ENCODE peak calls at places on chromosomes 2 and 18, in seven cellular contexts. F is GM06990, P is uterus, V is endodermal cell, U is IMR-90, I is psoas muscle, M is pancreas. X is an unnamed sample. For H3K36me3, the result is how much of the 10 kb centered on the place peaks cover.

GRCh38 chr2:85445316-85446295 is 27.1 kb downstream of the SH2D6 start:
- DNase-seq in F (no peak), P (peak), V (no peak), U (peak), I (peak), M (peak), X (peak)

GRCh38 chr2:167582619-167583018 is 664.8 kb downstream of the STK39 start:
- DNase-seq in F (no peak), P (no peak), V (no peak), U (no peak), I (no peak), M (no peak), X (no peak)

GRCh38 chr18:12639990-12640880 is 17.7 kb downstream of the SPIRE1 start:
- DNase-seq in F (no peak), P (no peak), V (no peak), U (peak), I (no peak), M (no peak), X (peak)

GRCh38 chr2:240469747-240470146 is 34.3 kb downstream of the GPC1 start:
- DNase-seq in F (no peak), P (peak), V (no peak), U (no peak), I (no peak), M (no peak), X (no peak)

GRCh38 chr2:15869396-15869795 is 71.0 kb upstream of the MYCN start:
- DNase-seq in F (no peak), P (no peak), V (no peak), U (no peak), I (no peak), M (no peak), X (no peak)

GRCh38 chr2:190339394-190339793 is 4.0 kb upstream of the INPP1 start:
- DNase-seq in F (no peak), P (no peak), V (no peak), U (no peak), I (no peak), M (no peak), X (no peak)

GRCh38 chr2:125543968-125544514 is 1111.9 kb upstream of the GYPC start:
- DNase-seq in F (no peak), P (no peak), V (no peak), U (no peak), I (no peak), M (no peak), X (no peak)

GRCh38 chr2:107635883-107636282 is 190.8 kb upstream of the RGPD4 start:
- DNase-seq in F (no peak), P (no peak), V (no peak), U (peak), I (no peak), M (no peak), X (no peak)

GRCh38 chr18:25144835-25145234 is 207.1 kb downstream of the ZNF521 start:
- DNase-seq in F (no peak), P (no peak), V (no peak), U (peak), I (no peak), M (no peak), X (peak)

GRCh38 chr2:108621087-108621559 is 86.9 kb downstream of the LIMS1 start:
- DNase-seq in F (peak), P (no peak), V (peak), U (peak), I (no peak), M (peak), X (no peak)

GRCh38 chr2:55720417-55720816 is 26.8 kb upstream of the PNPT1 start:
- DNase-seq in F (no peak), P (no peak), V (no peak), U (no peak), I (no peak), M (no peak), X (no peak)

GRCh38 chr2:207463433-207463832 is 66.3 kb upstream of the CREB1 start:
- DNase-seq in F (no peak), P (no peak), V (no peak), U (no peak), I (no peak), M (no peak), X (no peak)

GRCh38 chr2:13010283-13010682 is 293.5 kb downstream of the TRIB2 start:
- DNase-seq in F (no peak), P (no peak), V (no peak), U (no peak), I (no peak), M (no peak), X (no peak)

GRCh38 chr2:142290931-142291330 is 160.1 kb upstream of the LRP1B start:
- DNase-seq in F (no peak), P (no peak), V (no peak), U (no peak), I (no peak), M (no peak), X (peak)

GRCh38 chr2:95053543-95053942 is 28.0 kb downstream of the MAL start:
- DNase-seq in F (no peak), P (no peak), V (peak), U (no peak), I (peak), M (no peak), X (no peak)

GRCh38 chr18:80245781-80246655 is 1.3 kb downstream of the PARD6G start:
- DNase-seq in F (no peak), P (no peak), V (peak), U (no peak), I (no peak), M (no peak), X (peak)

GRCh38 chr18:37476182-37476581 is 89.4 kb downstream of the CELF4 start:
- DNase-seq in F (no peak), P (no peak), V (peak), U (peak), I (no peak), M (no peak), X (peak)

GRCh38 chr18:33231474-33232317 is 208.8 kb downstream of the CCDC178 start:
- DNase-seq in F (no peak), P (peak), V (peak), U (peak), I (peak), M (peak), X (peak)

GRCh38 chr2:120566331-120567035 is 169.2 kb upstream of the GLI2 start:
- DNase-seq in F (no peak), P (no peak), V (no peak), U (peak), I (peak), M (no peak), X (peak)

GRCh38 chr2:197674546-197674945 is 841 bp downstream of the RFTN2 start:
- DNase-seq in F (no peak), P (no peak), V (no peak), U (peak), I (no peak), M (no peak), X (peak)

GRCh38 chr2:204239756-204240155 is 303.2 kb downstream of the ICOS start:
- DNase-seq in F (no peak), P (no peak), V (no peak), U (no peak), I (no peak), M (no peak), X (no peak)

GRCh38 chr2:241112592-241112991 is 10.5 kb upstream of the MTERF4 start:
- DNase-seq in F (no peak), P (no peak), V (no peak), U (no peak), I (no peak), M (no peak), X (no peak)

GRCh38 chr2:109402180-109402579 is 211.6 kb downstream of the SEPTIN10 start:
- DNase-seq in F (no peak), P (no peak), V (no peak), U (no peak), I (no peak), M (no peak), X (no peak)

GRCh38 chr18:55559735-55560134 is 28.3 kb downstream of the TCF4 start:
- DNase-seq in F (no peak), P (no peak), V (no peak), U (no peak), I (no peak), M (no peak), X (no peak)

GRCh38 chr2:60958361-60958760 is 59.2 kb upstream of the PEX13 start:
- DNase-seq in F (no peak), P (no peak), V (no peak), U (peak), I (no peak), M (no peak), X (no peak)

GRCh38 chr18:50401888-50402287 is 27.0 kb downstream of the SKA1 start:
- DNase-seq in F (peak), P (no peak), V (peak), U (peak), I (peak), M (peak), X (no peak)

GRCh38 chr2:201118957-201119848 is 3.2 kb downstream of the CFLAR start:
- DNase-seq in F (no peak), P (no peak), V (no peak), U (peak), I (no peak), M (no peak), X (peak)

GRCh38 chr18:26549103-26549485 is 741 bp upstream of the KCTD1 start:
- DNase-seq in F (peak), P (no peak), V (peak), U (peak), I (peak), M (no peak), X (peak)

GRCh38 chr2:54499666-54500065 is 43.5 kb downstream of the SPTBN1 start:
- DNase-seq in F (no peak), P (peak), V (no peak), U (peak), I (no peak), M (no peak), X (no peak)

GRCh38 chr18:52903858-52904257 is 563.9 kb downstream of the DCC start:
- DNase-seq in F (no peak), P (no peak), V (peak), U (no peak), I (no peak), M (peak), X (peak)

GRCh38 chr2:26346454-26347053 is at the start of gene ADGRF3:
- DNase-seq in F (peak), P (peak), V (peak), U (peak), I (peak), M (peak), X (peak)

GRCh38 chr2:174771631-174772491 is 7.6 kb upstream of the CHRNA1 start:
- DNase-seq in F (no peak), P (peak), V (peak), U (peak), I (peak), M (peak), X (peak)

GRCh38 chr18:56799756-56800155 is 148.6 kb downstream of the WDR7 start:
- DNase-seq in F (no peak), P (no peak), V (no peak), U (peak), I (no peak), M (no peak), X (no peak)

GRCh38 chr2:32479993-32480392 is 123.2 kb downstream of the BIRC6 start:
- DNase-seq in F (no peak), P (no peak), V (no peak), U (no peak), I (no peak), M (no peak), X (no peak)

GRCh38 chr2:32482466-32482865 is 125.6 kb downstream of the BIRC6 start:
- DNase-seq in F (no peak), P (no peak), V (no peak), U (peak), I (no peak), M (no peak), X (no peak)

GRCh38 chr2:32484907-32485306 is 128.1 kb downstream of the BIRC6 start:
- DNase-seq in F (no peak), P (no peak), V (no peak), U (peak), I (no peak), M (no peak), X (peak)

GRCh38 chr2:32474391-32474790 is 117.6 kb downstream of the BIRC6 start:
- DNase-seq in F (no peak), P (no peak), V (no peak), U (peak), I (no peak), M (no peak), X (no peak)

GRCh38 chr2:32479224-32479623 is 122.4 kb downstream of the BIRC6 start:
- DNase-seq in F (no peak), P (no peak), V (no peak), U (peak), I (no peak), M (no peak), X (peak)
- H3K36me3 ChIP-seq in F (under half), P (under half), V (half or more), U (under half), I (half or more), M (under half), X (half or more)

GRCh38 chr2:20692081-20692480 is 25.1 kb downstream of the GDF7 start:
- DNase-seq in F (no peak), P (no peak), V (no peak), U (no peak), I (no peak), M (no peak), X (no peak)
- H3K36me3 ChIP-seq in F (under half), P (under half), V (under half), U (under half), I (under half), M (under half), X (under half)

DNA sequence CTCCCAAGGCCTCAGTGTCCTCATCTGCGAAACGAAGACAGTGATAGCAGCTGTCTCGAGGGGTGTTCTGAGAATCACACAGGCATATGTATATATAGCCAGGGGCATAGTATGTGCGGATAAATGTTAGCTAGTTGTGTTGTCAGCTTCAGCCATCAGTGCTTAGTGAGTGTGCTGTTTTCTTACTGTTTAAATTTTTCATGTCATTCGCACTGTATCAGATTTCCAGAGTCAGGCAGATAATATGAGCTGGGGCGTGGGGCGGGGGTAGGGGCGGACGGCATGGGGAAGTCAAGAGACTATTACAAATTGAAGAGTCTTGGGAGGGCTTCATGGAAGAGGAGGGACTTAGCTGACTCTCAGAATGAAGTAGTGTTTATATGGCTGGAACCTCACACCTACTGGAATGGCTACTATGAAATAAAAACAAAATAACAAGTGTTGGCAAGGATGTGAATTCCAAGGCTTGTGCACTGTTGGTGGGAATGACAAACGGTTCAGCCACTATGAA is 7.0 kb downstream of the TRAPPC12 start:
- DNase-seq in F (no peak), P (no peak), V (no peak), U (peak), I (no peak), M (no peak), X (no peak)
- H3K36me3 ChIP-seq in F (under half), P (under half), V (under half), U (under half), I (half or more), M (under half), X (under half)

DNA sequence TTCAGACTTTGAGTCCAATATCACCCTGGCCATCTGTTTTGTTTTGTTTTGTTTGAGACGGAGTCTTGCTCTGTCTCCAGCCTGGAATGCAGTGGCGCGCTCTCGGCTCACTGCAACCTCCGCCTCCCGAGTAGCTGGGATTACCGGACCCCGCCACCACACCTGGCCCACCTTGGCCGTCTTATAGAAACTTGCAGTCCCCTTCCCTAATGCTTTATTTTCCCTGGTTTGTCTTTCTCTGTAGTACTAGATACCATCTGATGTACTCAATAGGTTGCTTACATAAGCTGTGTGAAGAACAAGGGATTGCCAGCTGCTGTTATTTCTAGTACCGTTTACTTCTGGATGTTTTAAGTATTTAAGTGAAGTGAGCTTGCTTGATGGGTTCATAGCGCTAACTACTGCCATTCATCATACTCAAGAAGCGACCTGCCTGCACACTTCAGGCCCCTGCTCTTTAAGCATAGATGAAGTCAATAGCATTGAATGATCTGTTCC is 1.2 kb downstream of the RPL31 start:
- DNase-seq in F (no peak), P (no peak), V (no peak), U (peak), I (no peak), M (no peak), X (peak)
- H3K36me3 ChIP-seq in F (under half), P (under half), V (half or more), U (under half), I (half or more), M (under half), X (half or more)

DNA sequence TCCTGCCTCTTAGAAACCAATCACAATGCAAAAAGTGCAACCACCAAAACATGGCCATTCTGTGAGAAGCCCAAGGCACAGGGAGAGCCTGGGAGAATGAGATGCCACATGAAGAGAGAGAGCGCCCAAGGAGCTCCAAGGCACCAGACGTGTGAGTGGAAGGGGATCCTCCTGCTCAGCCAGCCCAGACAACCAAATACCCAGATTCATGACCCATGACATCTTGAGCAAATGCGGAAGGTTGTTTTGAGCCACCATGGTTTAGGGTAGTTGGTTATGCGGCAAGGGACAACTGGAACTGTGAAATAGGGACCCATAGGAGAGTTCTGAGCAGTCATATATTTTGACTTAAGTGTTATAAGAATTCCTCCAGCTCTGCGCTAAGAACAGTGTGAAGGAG is 7.0 kb downstream of the AFF3 start:
- DNase-seq in F (no peak), P (no peak), V (no peak), U (no peak), I (no peak), M (no peak), X (no peak)
- H3K36me3 ChIP-seq in F (under half), P (under half), V (under half), U (under half), I (under half), M (under half), X (under half)

DNA sequence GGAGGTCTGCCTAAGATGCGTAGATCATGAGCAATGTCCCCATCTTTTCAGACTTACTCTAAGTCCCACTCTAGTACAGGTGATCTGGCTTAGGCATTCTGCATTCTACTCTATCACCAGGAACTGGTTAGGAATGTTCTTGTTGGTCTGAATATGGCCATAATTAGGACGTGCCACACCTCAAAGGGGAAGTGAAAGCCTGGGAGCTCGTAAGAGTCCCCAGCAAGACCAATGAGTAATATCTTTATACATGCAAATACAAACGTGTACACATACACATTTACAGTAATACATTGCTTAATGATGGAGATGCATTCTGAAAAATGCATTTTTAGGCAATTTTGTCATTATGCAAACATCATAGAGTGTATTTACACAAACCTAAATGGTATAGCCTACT is 19.4 kb upstream of the ERCC3 start:
- DNase-seq in F (peak), P (no peak), V (no peak), U (no peak), I (no peak), M (no peak), X (no peak)
- H3K36me3 ChIP-seq in F (under half), P (under half), V (half or more), U (under half), I (half or more), M (under half), X (half or more)

GRCh38 chr2:39736593-39736992 is 42.5 kb downstream of the THUMPD2 start:
- DNase-seq in F (no peak), P (no peak), V (no peak), U (peak), I (no peak), M (no peak), X (peak)
- H3K36me3 ChIP-seq in F (under half), P (under half), V (half or more), U (under half), I (half or more), M (under half), X (under half)

DNA sequence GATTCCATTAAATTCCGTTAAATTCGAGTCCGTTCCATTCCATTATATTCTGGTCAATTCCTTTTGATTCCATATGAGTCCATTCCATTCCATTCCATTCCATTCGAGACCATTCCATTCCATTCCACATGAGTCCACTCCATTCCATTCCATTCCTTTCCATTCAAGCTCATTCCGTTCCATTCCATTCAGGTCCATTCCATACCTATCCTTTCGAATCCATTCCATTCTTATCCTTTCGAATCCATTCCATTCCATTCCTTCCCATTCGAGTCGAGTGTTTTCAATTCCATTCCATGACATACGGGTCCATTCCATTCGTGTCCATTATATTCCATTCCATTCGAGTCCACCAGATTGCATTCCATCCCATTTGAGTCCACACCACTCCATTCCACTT is 1127.4 kb downstream of the RPIA start:
- DNase-seq in F (no peak), P (no peak), V (no peak), U (no peak), I (no peak), M (no peak), X (no peak)
- H3K36me3 ChIP-seq in F (under half), P (under half), V (under half), U (under half), I (under half), M (under half), X (under half)

X was measured in adipocyte.